ENCODE peak calls at places on chromosomes 16 and 17, in four cellular contexts. X is stimulated activated CD4-positive, alpha-beta T cell treated with anti-CD3 and anti-CD28 coated beads, Interleukin-1b, Interleukin-23, amount 100 ng/mL, for 24 hours; K is activated CD4-positive, alpha-beta T cell treated with anti-CD3 and anti-CD28 coated beads, Interleukin-2, amount 10 ng/mL, durations not matched to agents 7 days and 5 days; S is M059J. A is an unnamed sample.

GRCh38 chr16:66469291-66469931 is 42.3 kb downstream of the BEAN1 start:
- DNase-seq in X (no peak), K (no peak), S (no peak), A (no peak)

GRCh38 chr17:64781394-64781793 is 119.3 kb upstream of the SMURF2 start:
- DNase-seq in S (no peak), K (peak), X (no peak), A (no peak)

GRCh38 chr17:2025220-2025621 is at the start of gene RTN4RL1:
- DNase-seq in K (peak), S (peak), X (peak), A (no peak)

GRCh38 chr17:35799942-35800341 is 4.5 kb upstream of the MMP28 start:
- DNase-seq in K (no peak), X (no peak), S (peak), A (no peak)

GRCh38 chr16:48609453-48610023 is 442 bp downstream of the N4BP1 start:
- DNase-seq in S (peak), X (no peak), K (peak), A (no peak)

GRCh38 chr16:77816293-77816692 is 27.9 kb downstream of the VAT1L start:
- DNase-seq in S (peak), X (no peak), K (no peak), A (no peak)

GRCh38 chr16:88264641-88265285 is 118.0 kb upstream of the ZNF469 start:
- DNase-seq in S (peak), K (peak), X (peak), A (no peak)

GRCh38 chr17:19928299-19928698 is 49.3 kb downstream of the AKAP10 start:
- DNase-seq in S (peak), X (no peak), K (no peak), A (no peak)

GRCh38 chr17:47797797-47798196 is 23.8 kb downstream of the OSBPL7 start:
- DNase-seq in S (peak), K (no peak), X (no peak), A (no peak)

GRCh38 chr17:67520916-67521772 is 144.1 kb downstream of the PITPNC1 start:
- DNase-seq in S (no peak), X (no peak), K (no peak), A (no peak)

GRCh38 chr16:84990782-84991181 is 20.6 kb downstream of the ZDHHC7 start:
- DNase-seq in X (no peak), S (no peak), K (no peak), A (no peak)

GRCh38 chr16:53973021-53973420 is 269.1 kb downstream of the FTO start:
- DNase-seq in S (no peak), X (no peak), K (no peak), A (no peak)

GRCh38 chr16:72860726-72861562 is 187.0 kb downstream of the ZFHX3 start:
- DNase-seq in S (no peak), K (no peak), X (no peak), A (no peak)